ENCODE peak calls at places on chromosome 5, in five cellular contexts. E, V, C, D and H are unnamed samples. For H3K9me2, the result is how much of the 10 kb centered on the place peaks cover.

GRCh38 chr5:148973455-148973854 is 89.4 kb downstream of the SH3TC2 start:
- DNase-seq in E (peak), D (no peak), V (no peak), C (no peak), H (no peak)

GRCh38 chr5:170132642-170133448 is 27.1 kb downstream of the FOXI1 start:
- DNase-seq in E (peak), V (no peak), C (no peak), D (no peak), H (peak)

GRCh38 chr5:123261752-123262151 is 161.5 kb downstream of the CEP120 start:
- DNase-seq in E (no peak), V (no peak), D (no peak), C (no peak), H (no peak)

GRCh38 chr5:157148734-157149615 is 6.3 kb upstream of the MED7 start:
- DNase-seq in V (peak), C (peak), D (peak), E (peak), H (peak)

GRCh38 chr5:135843571-135844337 is 9.3 kb downstream of the SLC25A48 start:
- DNase-seq in E (peak), D (no peak), V (no peak), C (peak), H (no peak)

GRCh38 chr5:45694255-45694834 is 1.8 kb downstream of the HCN1 start:
- DNase-seq in C (no peak), V (peak), E (peak), D (no peak), H (no peak)

GRCh38 chr5:110951373-110951791 is 120.1 kb upstream of the TSLP start:
- DNase-seq in D (no peak), V (no peak), C (no peak), E (peak), H (no peak)

GRCh38 chr5:68172314-68172713 is 43.2 kb upstream of the PIK3R1 start:
- DNase-seq in V (no peak), E (no peak), C (no peak), D (no peak), H (no peak)

GRCh38 chr5:151086192-151086869 is 5.5 kb upstream of the TNIP1 start:
- DNase-seq in V (no peak), D (peak), C (no peak), E (no peak), H (no peak)

GRCh38 chr5:28903643-28904042 is 1865.3 kb upstream of the CDH9 start:
- DNase-seq in E (peak), C (no peak), V (no peak), D (no peak), H (no peak)

GRCh38 chr5:60883229-60883628 is 39.2 kb upstream of the ELOVL7 start:
- DNase-seq in E (peak), C (peak), D (peak), V (peak), H (peak)

GRCh38 chr5:98016771-98017170 is 756.7 kb upstream of the RGMB start:
- DNase-seq in D (no peak), E (no peak), V (no peak), C (no peak), H (no peak)

GRCh38 chr5:82735160-82735789 is 341.9 kb downstream of the TMEM167A start:
- DNase-seq in E (peak), C (peak), D (no peak), V (no peak), H (no peak)

GRCh38 chr5:88089757-88090390 is 178.8 kb downstream of the TMEM161B start:
- DNase-seq in E (no peak), D (no peak), V (peak), C (no peak), H (peak)

GRCh38 chr5:79456890-79457583 is 56.9 kb downstream of the HOMER1 start:
- DNase-seq in E (no peak), V (no peak), C (no peak), D (peak), H (no peak)

DNA sequence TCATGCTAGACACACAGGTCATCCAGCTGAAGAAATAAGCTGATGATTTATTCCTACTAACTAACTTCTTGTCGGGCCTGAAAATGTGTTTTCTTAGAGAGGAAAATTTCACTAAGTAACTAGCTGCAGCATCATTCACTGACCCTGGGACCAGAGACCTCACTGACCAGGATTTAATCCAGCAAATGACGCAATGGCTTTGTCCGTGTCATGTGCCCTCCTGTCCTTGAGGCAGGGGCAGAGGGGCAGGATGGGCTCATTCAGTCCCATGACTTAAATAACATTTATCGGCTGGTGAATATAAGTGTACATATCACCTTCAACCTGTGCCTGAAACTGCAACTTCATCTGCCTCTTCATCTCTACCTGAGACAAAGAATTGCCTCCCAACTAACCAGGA is 154.8 kb downstream of the SEMA5A start:
- DNase-seq in D (no peak), V (no peak), E (no peak), C (no peak), H (no peak)
- H3K9me2 ChIP-seq in D (under half), V (under half), E (under half), C (under half), H (under half)

DNA sequence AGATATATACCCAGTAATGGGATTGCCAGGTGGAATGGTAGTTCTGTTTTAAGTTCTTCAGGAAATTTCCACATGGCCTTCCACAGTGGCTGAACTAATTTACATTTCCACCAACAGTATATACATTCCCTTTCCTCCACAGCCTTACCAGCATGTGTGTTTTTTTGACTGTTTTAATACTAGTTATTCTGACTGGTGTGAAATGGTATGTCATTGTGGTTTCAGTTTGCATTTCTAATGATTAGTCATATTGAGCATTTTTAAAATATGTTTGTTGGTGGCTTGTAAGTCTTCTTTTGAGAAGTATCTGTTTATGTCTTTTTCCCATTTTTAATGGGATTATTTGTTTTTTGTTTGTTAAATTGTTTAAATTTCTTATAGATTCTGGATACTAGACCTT is 208.9 kb downstream of the CFAP90 start:
- DNase-seq in V (no peak), D (no peak), C (no peak), E (no peak), H (no peak)
- TF ChIP-seq EZH2phosphoT487 in V (no peak), D (no peak), C (no peak), E (no peak), H (no peak)

GRCh38 chr5:56829137-56829536 is 13.8 kb downstream of the MAP3K1 start:
- DNase-seq in V (no peak), E (peak), D (no peak), C (peak), H (no peak)

GRCh38 chr5:56824019-56824418 is 8.7 kb downstream of the MAP3K1 start:
- DNase-seq in D (no peak), E (no peak), C (no peak), V (no peak), H (no peak)

GRCh38 chr5:56827043-56827442 is 11.7 kb downstream of the MAP3K1 start:
- DNase-seq in E (no peak), D (peak), C (no peak), V (peak), H (no peak)

GRCh38 chr5:56825222-56825824 is 10.0 kb downstream of the MAP3K1 start:
- DNase-seq in C (no peak), E (no peak), D (no peak), V (no peak), H (no peak)

GRCh38 chr5:56827923-56828322 is 12.6 kb downstream of the MAP3K1 start:
- DNase-seq in C (no peak), D (no peak), E (no peak), V (no peak), H (no peak)
- TF ChIP-seq CTCF in C (no peak), D (no peak), E (no peak), V (no peak), H (no peak)

DNA sequence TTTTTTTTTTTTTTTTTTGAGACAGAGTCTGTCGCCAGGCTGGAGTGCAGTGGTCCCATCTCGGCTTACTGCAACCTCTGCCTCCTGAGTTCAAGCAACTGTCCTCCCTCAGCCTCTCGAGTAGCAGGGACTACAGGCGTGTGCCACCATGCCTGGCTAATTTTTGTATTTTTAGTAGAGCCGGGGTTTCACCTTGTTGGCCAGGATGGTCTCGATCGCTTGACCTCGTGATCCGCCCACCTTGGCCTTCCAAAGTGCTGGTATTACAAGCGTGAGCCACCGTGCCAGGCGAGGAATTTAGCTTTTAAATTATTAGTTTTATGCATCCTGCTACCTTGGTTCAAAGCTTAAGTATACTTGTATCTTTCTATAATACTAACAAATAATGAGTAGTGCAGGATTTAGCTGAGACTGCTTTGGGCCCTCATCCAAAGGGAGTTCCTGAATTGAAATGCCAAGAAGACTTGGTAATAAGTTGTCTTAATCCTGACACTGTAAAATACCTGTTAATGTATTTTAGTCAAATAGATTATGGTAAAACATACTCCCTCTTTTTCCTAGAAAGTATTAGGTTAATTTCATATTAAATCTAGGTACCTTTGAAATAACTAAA is 5.0 kb downstream of the CDC42SE2 start:
- DNase-seq in E (no peak), C (no peak), D (no peak), V (no peak), H (no peak)
- H3K9me2 ChIP-seq in E (under half), C (under half), D (under half), V (under half), H (under half)